ENCODE peak calls at places on chromosomes 13 and 19, in six cellular contexts. G, J, I, S, M and A are unnamed samples.

GRCh38 chr19:7385062-7385461 is 36.3 kb downstream of the ARHGEF18 start:
- DNase-seq in G (no peak), J (no peak), I (no peak), S (no peak), M (no peak), A (no peak)

GRCh38 chr19:46466536-46467199 is 4.7 kb downstream of the PNMA8A start:
- DNase-seq in G (peak; percentile 56), J (no peak), I (peak; percentile 90), S (peak; percentile 97), M (no peak), A (peak; percentile 93)

GRCh38 chr19:10567696-10568443 is 909 bp downstream of the CDKN2D start:
- DNase-seq in G (no peak), J (no peak), I (no peak), S (no peak), M (no peak), A (no peak)

GRCh38 chr13:75621147-75621546 is 15.0 kb upstream of the LMO7 start:
- DNase-seq in G (no peak), J (no peak), I (no peak), S (no peak), M (no peak), A (no peak)

GRCh38 chr19:16324384-16325160 is at the start of gene KLF2:
- DNase-seq in G (peak; percentile 96), J (no peak), I (peak; percentile 93), S (peak; percentile 84), M (peak; percentile 87), A (no peak)

GRCh38 chr19:11203194-11204075 is 6.1 kb upstream of the KANK2 start:
- DNase-seq in G (peak; percentile 77), J (no peak), I (peak; percentile 97), S (peak; percentile 11), M (peak; percentile 64), A (no peak)

GRCh38 chr19:38849746-38850230 is at the start of gene HNRNPL:
- DNase-seq in G (no peak), J (no peak), I (no peak), S (no peak), M (no peak), A (no peak)

GRCh38 chr13:93727301-93728141 is 500.9 kb downstream of the GPC6 start:
- DNase-seq in G (no peak), J (no peak), I (peak; percentile 77), S (peak; percentile 16), M (no peak), A (no peak)

GRCh38 chr13:108560092-108560491 is 69.3 kb upstream of the MYO16 start:
- DNase-seq in G (no peak), J (no peak), I (no peak), S (no peak), M (no peak), A (no peak)

GRCh38 chr19:12954150-12954962 is 2.7 kb downstream of the GADD45GIP1 start:
- DNase-seq in G (no peak), J (no peak), I (no peak), S (no peak), M (no peak), A (no peak)

GRCh38 chr19:19597809-19598306 is 20.6 kb downstream of the PBX4 start:
- DNase-seq in G (no peak), J (no peak), I (no peak), S (no peak), M (no peak), A (no peak)

GRCh38 chr19:18946918-18947317 is 5.9 kb upstream of the HOMER3 start:
- DNase-seq in G (no peak), J (no peak), I (no peak), S (no peak), M (no peak), A (no peak)

GRCh38 chr19:33132425-33132824 is 511 bp downstream of the WDR88 start:
- DNase-seq in G (no peak), J (no peak), I (no peak), S (no peak), M (peak; percentile 42), A (no peak)

GRCh38 chr13:21541271-21541670 is 62.7 kb downstream of the MICU2 start:
- DNase-seq in G (no peak), J (no peak), I (no peak), S (peak; percentile 4), M (no peak), A (peak; percentile 32)

GRCh38 chr13:66222127-66222526 is 1008.0 kb downstream of the PCDH9 start:
- DNase-seq in G (no peak), J (no peak), I (no peak), S (no peak), M (no peak), A (no peak)

GRCh38 chr13:40341501-40341900 is 324.9 kb downstream of the FOXO1 start:
- DNase-seq in G (no peak), J (no peak), I (no peak), S (no peak), M (no peak), A (no peak)

GRCh38 chr13:95188128-95188527 is 113.1 kb downstream of the ABCC4 start:
- DNase-seq in G (no peak), J (no peak), I (peak; percentile 22), S (no peak), M (no peak), A (no peak)

GRCh38 chr19:14476663-14477401 is 1.7 kb upstream of the PTGER1 start:
- DNase-seq in G (no peak), J (peak; percentile 92), I (peak; percentile 92), S (peak; percentile 71), M (peak; percentile 73), A (peak; percentile 73)

GRCh38 chr19:13430790-13431582 is 75.3 kb downstream of the CACNA1A start:
- DNase-seq in G (peak; percentile 20), J (no peak), I (peak; percentile 49), S (peak; percentile 25), M (peak; percentile 43), A (no peak)

GRCh38 chr13:39675904-39676303 is 20.4 kb downstream of the COG6 start:
- DNase-seq in G (no peak), J (no peak), I (no peak), S (no peak), M (no peak), A (no peak)

DNA sequence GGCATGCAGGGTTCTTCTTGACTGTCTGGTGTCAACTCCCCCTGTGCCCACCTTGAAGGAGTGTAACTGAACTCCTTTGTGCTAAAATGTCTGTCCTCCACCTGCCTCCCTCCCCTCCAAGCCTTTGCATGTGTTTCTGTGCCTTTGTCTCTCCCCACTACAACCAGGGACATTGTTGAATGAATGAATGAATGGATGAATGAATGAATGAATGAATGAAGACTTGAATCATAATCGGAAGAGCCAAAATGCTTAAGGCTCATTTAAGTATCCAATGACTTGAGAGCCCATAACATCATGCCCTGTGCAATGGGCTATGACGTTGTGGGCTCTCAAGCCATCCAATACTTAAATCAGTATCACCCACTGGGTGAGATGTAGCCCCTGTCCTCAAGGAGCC is 9.0 kb upstream of the GPR183 start:
- DNase-seq in G (no peak), J (no peak), I (no peak), S (no peak), M (no peak), A (no peak)
- H3K4me1 ChIP-seq in G (peaks cover 41% of the 10 kb centered on the region), J (peaks cover 13% of the 10 kb centered on the region), I (peaks cover 4% of the 10 kb centered on the region), S (peaks cover 7% of the 10 kb centered on the region), M (peaks cover 6% of the 10 kb centered on the region), A (peaks cover 9% of the 10 kb centered on the region)

GRCh38 chr13:27868639-27869435 is 51.0 kb upstream of the PDX1 start:
- DNase-seq in G (no peak), J (no peak), I (peak; percentile 8), S (no peak), M (peak; percentile 7), A (no peak)
- TF ChIP-seq CTCF in G (peak; percentile 43), J (peak; percentile 59), I (peak; percentile 40), S (peak; percentile 54), M (peak; percentile 45), A (peak; percentile 61)

DNA sequence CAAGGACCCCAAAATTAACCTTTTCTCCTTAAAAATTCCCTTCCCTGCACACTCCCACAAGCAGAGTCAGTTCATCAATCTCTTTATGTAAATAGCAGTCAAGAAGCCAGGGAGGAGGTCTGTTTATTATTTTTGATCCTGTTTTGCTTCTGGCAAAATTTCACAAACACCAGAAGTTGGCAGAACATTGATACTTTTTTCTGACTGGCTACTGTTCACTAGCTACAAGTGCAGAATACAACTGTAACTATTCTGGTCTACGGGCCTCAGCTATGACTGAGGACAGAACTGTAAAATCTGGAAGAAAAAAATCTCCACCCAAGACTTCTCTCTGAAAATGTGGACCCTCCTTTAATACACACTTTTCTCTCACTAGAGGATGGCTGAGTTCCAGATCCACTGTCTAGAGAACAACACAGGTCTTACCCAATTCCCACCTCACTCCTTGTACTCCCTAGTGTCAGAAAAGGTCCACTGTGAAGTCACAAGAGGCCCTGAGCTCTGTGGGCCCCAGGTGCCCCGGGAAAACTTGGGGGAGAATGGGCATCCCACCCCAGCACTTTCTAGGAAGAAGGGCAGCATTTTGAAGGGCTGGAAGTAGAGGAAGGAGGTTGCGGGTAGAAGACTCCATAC is 14.5 kb downstream of the STARD13 start:
- DNase-seq in G (no peak), J (no peak), I (peak; percentile 86), S (no peak), M (no peak), A (no peak)
- H3K4me1 ChIP-seq in G (peaks cover 100% of the 10 kb centered on the region), J (peaks cover 40% of the 10 kb centered on the region), I (peaks cover 24% of the 10 kb centered on the region), S (peaks cover 19% of the 10 kb centered on the region), M (peaks cover 47% of the 10 kb centered on the region), A (peaks cover 35% of the 10 kb centered on the region)

DNA sequence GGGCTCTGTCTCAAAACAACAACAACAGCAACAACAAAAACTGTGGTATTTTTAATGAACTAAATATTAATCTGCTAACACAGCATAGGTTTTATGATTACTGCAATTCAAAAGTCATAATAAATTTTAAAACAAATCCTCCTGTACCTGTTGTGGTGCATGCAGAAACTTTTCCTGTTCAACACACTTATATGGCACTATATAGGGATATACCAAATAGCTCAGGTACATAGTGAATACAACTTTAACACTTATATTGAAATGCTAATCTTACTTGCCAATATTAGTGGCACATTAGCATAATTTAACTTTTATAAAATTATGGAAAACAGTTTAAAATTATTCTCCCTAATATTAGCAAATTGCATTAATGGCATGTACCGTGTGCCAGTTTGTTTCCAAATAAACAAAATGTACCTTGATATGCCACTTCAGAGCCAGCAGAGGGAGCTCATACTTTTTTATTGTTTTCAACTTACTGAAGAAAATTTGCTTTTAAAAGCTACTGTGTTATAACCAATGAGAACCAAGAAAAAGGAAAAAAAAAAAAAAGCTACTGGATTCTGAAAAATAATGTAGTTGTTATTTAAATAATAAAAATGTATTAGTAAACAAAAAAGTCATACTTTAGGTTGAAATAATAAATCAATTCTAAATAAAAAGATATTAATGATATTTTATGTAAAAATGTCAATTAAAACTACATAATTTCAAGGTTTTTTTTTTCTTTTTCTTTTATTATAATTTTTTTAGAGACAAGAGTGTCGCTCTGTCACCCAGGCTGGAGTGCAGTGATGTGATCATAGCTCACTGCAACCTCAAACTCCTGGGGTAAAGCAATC is 18.0 kb upstream of the RBM26 start:
- DNase-seq in G (no peak), J (no peak), I (peak; percentile 76), S (no peak), M (peak; percentile 44), A (no peak)
- TF ChIP-seq CTCF in G (peak; percentile 79), J (peak; percentile 76), I (peak; percentile 61), S (peak; percentile 67), M (peak; percentile 68), A (peak; percentile 84)